ENCODE peak calls at places on chromosomes 7 and 10, in eight cellular contexts. G is neuronal stem cell, C is GM23248, W is IMR-90, M is Karpas-422, R is H9, Z is GM23338, H is fibroblast of lung. V is an unnamed sample.

GRCh38 chr10:36492590-36493510 is 632.5 kb upstream of the ANKRD30A start:
- DNase-seq in Z (no peak), R (no peak), G (no peak), W (peak; percentile 84), M (peak; percentile 24), C (peak; percentile 89), H (peak; percentile 63), V (no peak)

GRCh38 chr7:116120839-116121238 is 89.5 kb upstream of the TES start:
- DNase-seq in C (peak; percentile 38), M (no peak), H (no peak), Z (no peak), W (no peak), R (no peak), G (no peak), V (no peak)

GRCh38 chr10:12006671-12007070 is 35.9 kb downstream of the UPF2 start:
- DNase-seq in H (no peak), W (no peak), C (no peak), M (no peak), G (no peak), Z (peak; percentile 35), R (no peak), V (no peak)

GRCh38 chr10:77493851-77494788 is 143.5 kb downstream of the KCNMA1 start:
- DNase-seq in Z (peak; percentile 72), H (peak; percentile 79), R (peak; percentile 42), W (peak; percentile 54), C (peak; percentile 35), G (no peak), M (peak; percentile 50), V (peak; percentile 55)

GRCh38 chr10:53697038-53697437 is 924.5 kb upstream of the MBL2 start:
- DNase-seq in M (no peak), G (no peak), H (no peak), C (no peak), W (no peak), Z (no peak), R (no peak), V (no peak)

GRCh38 chr7:157544226-157544625 is 207.4 kb downstream of the DNAJB6 start:
- DNase-seq in G (no peak), R (no peak), Z (no peak), M (no peak), C (no peak), H (no peak), W (no peak), V (no peak)

GRCh38 chr10:58972576-58973234 is 203.7 kb upstream of the PHYHIPL start:
- DNase-seq in H (no peak), M (no peak), Z (no peak), G (peak; percentile 35), R (no peak), C (no peak), W (no peak), V (peak; percentile 75)

GRCh38 chr10:75994332-75995040 is 563.1 kb downstream of the LRMDA start:
- DNase-seq in Z (no peak), C (no peak), G (no peak), R (no peak), M (no peak), W (no peak), H (no peak), V (no peak)

GRCh38 chr7:149782682-149783345 is 9.4 kb upstream of the ZNF467 start:
- DNase-seq in R (no peak), H (no peak), M (no peak), G (no peak), C (no peak), Z (no peak), W (no peak), V (no peak)

GRCh38 chr10:132788180-132788830 is 2.4 kb upstream of the NKX6-2 start:
- DNase-seq in W (peak; percentile 16), R (no peak), Z (peak; percentile 65), C (peak; percentile 41), G (no peak), H (peak; percentile 24), M (no peak), V (peak; percentile 73)

GRCh38 chr7:50564630-50565558 is at the start of gene DDC:
- DNase-seq in M (no peak), W (no peak), H (no peak), C (no peak), R (no peak), Z (no peak), G (no peak), V (no peak)

GRCh38 chr7:18939771-18940576 is 177.5 kb downstream of the TWIST1 start:
- DNase-seq in H (peak; percentile 66), M (no peak), C (no peak), G (no peak), R (no peak), Z (peak; percentile 7), W (no peak), V (no peak)

GRCh38 chr7:18940577-18941134 is 176.8 kb downstream of the TWIST1 start:
- DNase-seq in G (no peak), Z (peak; percentile 75), H (no peak), M (no peak), C (no peak), W (no peak), R (peak; percentile 44), V (peak; percentile 48)

GRCh38 chr7:18936265-18936664 is 181.2 kb downstream of the TWIST1 start:
- DNase-seq in W (peak; percentile 15), M (no peak), G (no peak), Z (no peak), C (peak; percentile 58), R (no peak), H (peak; percentile 59), V (no peak)

DNA sequence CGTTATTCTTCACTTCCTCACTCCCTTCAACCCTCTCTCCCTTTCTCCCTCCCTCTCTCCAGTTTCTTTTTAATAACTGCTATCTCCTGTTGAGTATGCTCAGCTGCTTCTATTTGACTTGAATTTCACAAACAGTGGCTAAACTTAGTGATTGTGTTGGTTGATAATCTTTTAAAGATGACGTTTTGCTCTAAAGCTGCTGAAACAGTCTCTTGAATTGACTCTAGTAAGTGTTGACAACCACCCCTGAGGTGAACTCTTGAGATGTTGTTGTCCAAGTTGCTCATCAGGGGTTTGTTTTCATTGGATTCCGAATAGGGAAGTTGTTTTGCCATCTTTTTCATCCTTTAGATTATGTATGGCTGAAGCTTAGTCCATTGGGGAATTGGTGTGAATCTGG is 176.2 kb downstream of the TWIST1 start:
- DNase-seq in R (no peak), C (no peak), Z (no peak), G (no peak), M (no peak), H (no peak), W (no peak), V (no peak)
- H2AFZ ChIP-seq in R (no peak overlapping the region), C (no peak overlapping the region), Z (no peak overlapping the region), G (no peak overlapping the region), M (no peak overlapping the region), H (peak overlapping the region; percentile 35), W (no peak overlapping the region), V (peak overlapping the region; percentile 23)

GRCh38 chr10:21359202-21359601 is 166.3 kb downstream of the SKIDA1 start:
- DNase-seq in M (no peak), W (no peak), R (no peak), H (no peak), C (no peak), G (no peak), Z (no peak), V (no peak)

GRCh38 chr10:21363753-21364104 is 161.8 kb downstream of the SKIDA1 start:
- DNase-seq in W (no peak), G (no peak), R (no peak), Z (no peak), M (no peak), C (no peak), H (no peak), V (no peak)

GRCh38 chr10:21368022-21368582 is 157.4 kb downstream of the SKIDA1 start:
- DNase-seq in Z (no peak), H (no peak), R (no peak), M (no peak), W (no peak), G (no peak), C (no peak), V (no peak)

GRCh38 chr10:21364196-21365114 is 161.0 kb downstream of the SKIDA1 start:
- DNase-seq in H (peak; percentile 33), G (peak; percentile 79), M (no peak), R (peak; percentile 89), C (peak; percentile 87), Z (peak; percentile 85), W (peak; percentile 74), V (peak; percentile 89)

DNA sequence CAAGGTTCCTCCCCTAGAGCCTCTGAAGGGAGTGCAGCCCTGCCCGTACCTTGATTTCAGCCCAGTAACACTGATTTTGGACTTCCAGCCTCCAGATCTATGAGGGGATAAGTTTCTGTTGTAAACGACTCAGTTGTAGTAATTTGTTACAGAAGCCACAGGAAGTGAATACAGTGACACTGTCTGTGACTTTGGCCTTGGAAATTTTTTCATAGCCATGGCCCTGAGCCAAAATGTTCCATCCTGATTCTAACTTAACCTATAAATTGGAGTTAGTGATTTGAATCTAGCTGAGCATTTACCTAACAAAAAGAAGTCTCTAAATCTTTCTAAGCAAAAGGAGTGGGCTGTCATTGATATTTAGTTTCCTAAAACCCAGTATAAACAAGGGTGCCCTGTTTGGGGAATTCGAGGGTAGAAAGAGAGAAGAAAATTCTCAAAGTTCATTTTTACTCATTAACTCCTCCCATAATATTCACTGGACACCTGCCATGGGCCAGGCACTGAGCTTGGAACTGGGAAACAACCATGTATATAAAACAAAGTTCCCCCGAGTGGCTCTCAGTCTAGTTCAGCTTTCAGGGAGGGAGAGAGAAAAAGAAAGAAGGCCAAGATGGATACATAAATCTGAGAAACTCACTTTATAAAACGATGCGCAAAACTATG is 162.3 kb downstream of the SKIDA1 start:
- DNase-seq in W (no peak), C (no peak), M (no peak), G (no peak), R (no peak), H (no peak), Z (no peak), V (no peak)
- H2AFZ ChIP-seq in W (peak overlapping the region; percentile 74), C (peak overlapping the region; percentile 6), M (no peak overlapping the region), G (peak overlapping the region; percentile 63), R (no peak overlapping the region), H (no peak overlapping the region), Z (peak overlapping the region; percentile 21), V (no peak overlapping the region)

GRCh38 chr10:4291995-4292394 is 507.0 kb upstream of the KLF6 start:
- DNase-seq in G (no peak), C (peak; percentile 15), R (no peak), Z (no peak), H (peak; percentile 70), M (no peak), W (no peak), V (no peak)
- H2AFZ ChIP-seq in G (no peak overlapping the region), C (no peak overlapping the region), R (no peak overlapping the region), Z (peak overlapping the region; percentile 25), H (no peak overlapping the region), M (no peak overlapping the region), W (no peak overlapping the region), V (no peak overlapping the region)

GRCh38 chr10:71878327-71879034 is 27.4 kb upstream of the PSAP start:
- DNase-seq in W (no peak), R (peak; percentile 44), H (no peak), M (peak; percentile 87), C (no peak), Z (peak; percentile 31), G (no peak), V (peak; percentile 32)
- H2AFZ ChIP-seq in W (no peak overlapping the region), R (no peak overlapping the region), H (no peak overlapping the region), M (no peak overlapping the region), C (no peak overlapping the region), Z (peak overlapping the region; percentile 94), G (peak overlapping the region; percentile 78), V (peak overlapping the region; percentile 83)

GRCh38 chr10:116688241-116688711 is 54.1 kb downstream of the HSPA12A start:
- DNase-seq in Z (peak; percentile 25), H (peak; percentile 63), W (peak; percentile 80), R (no peak), C (peak; percentile 80), G (no peak), M (no peak), V (no peak)
- H2AFZ ChIP-seq in Z (no peak overlapping the region), H (peak overlapping the region; percentile 76), W (peak overlapping the region; percentile 66), R (no peak overlapping the region), C (peak overlapping the region; percentile 86), G (no peak overlapping the region), M (no peak overlapping the region), V (no peak overlapping the region)